ENCODE peak calls at places on chromosome 22, in seven cellular contexts. One of them, this sample, is unnamed.

GRCh38 chr22:35066768-35067167 is 810 bp downstream of the ISX start:
- DNase-seq in HFF-Myc: no peak
- DNase-seq in fibroblast of pulmonary artery: no peak
- DNase-seq in astrocyte of the cerebellum: no peak
- DNase-seq in lower leg skin: peak
- DNase-seq in cardiac fibroblast: no peak
- DNase-seq in psoas muscle: no peak
- DNase-seq in this sample: no peak

GRCh38 chr22:19880786-19881569 is 26.3 kb upstream of the GNB1L start:
- DNase-seq in lower leg skin: peak
- DNase-seq in astrocyte of the cerebellum: peak
- DNase-seq in fibroblast of pulmonary artery: peak
- DNase-seq in psoas muscle: peak
- DNase-seq in HFF-Myc: peak
- DNase-seq in cardiac fibroblast: peak
- DNase-seq in this sample: peak

GRCh38 chr22:48784701-48785503 is 1042.8 kb downstream of the BRD1 start:
- DNase-seq in HFF-Myc: no peak
- DNase-seq in psoas muscle: no peak
- DNase-seq in astrocyte of the cerebellum: no peak
- DNase-seq in fibroblast of pulmonary artery: no peak
- DNase-seq in cardiac fibroblast: no peak
- DNase-seq in lower leg skin: peak
- DNase-seq in this sample: no peak

GRCh38 chr22:50025993-50026392 is 13.4 kb upstream of the IL17REL start:
- DNase-seq in HFF-Myc: no peak
- DNase-seq in fibroblast of pulmonary artery: no peak
- DNase-seq in astrocyte of the cerebellum: no peak
- DNase-seq in lower leg skin: peak
- DNase-seq in cardiac fibroblast: no peak
- DNase-seq in psoas muscle: no peak
- DNase-seq in this sample: no peak

GRCh38 chr22:34812631-34813030 is 253.3 kb upstream of the ISX start:
- DNase-seq in HFF-Myc: no peak
- DNase-seq in astrocyte of the cerebellum: no peak
- DNase-seq in fibroblast of pulmonary artery: no peak
- DNase-seq in lower leg skin: no peak
- DNase-seq in psoas muscle: no peak
- DNase-seq in cardiac fibroblast: no peak
- DNase-seq in this sample: no peak

GRCh38 chr22:49827853-49828598 is at the start of gene BRD1:
- DNase-seq in cardiac fibroblast: peak
- DNase-seq in HFF-Myc: no peak
- DNase-seq in astrocyte of the cerebellum: no peak
- DNase-seq in psoas muscle: peak
- DNase-seq in fibroblast of pulmonary artery: peak
- DNase-seq in lower leg skin: no peak
- DNase-seq in this sample: no peak

GRCh38 chr22:43310311-43310710 is 32.9 kb downstream of the SCUBE1 start:
- DNase-seq in psoas muscle: no peak
- DNase-seq in HFF-Myc: no peak
- DNase-seq in astrocyte of the cerebellum: peak
- DNase-seq in fibroblast of pulmonary artery: no peak
- DNase-seq in lower leg skin: no peak
- DNase-seq in cardiac fibroblast: no peak
- DNase-seq in this sample: no peak

GRCh38 chr22:19936513-19936912 is 5.1 kb upstream of the COMT start:
- DNase-seq in fibroblast of pulmonary artery: no peak
- DNase-seq in cardiac fibroblast: no peak
- DNase-seq in HFF-Myc: no peak
- DNase-seq in astrocyte of the cerebellum: no peak
- DNase-seq in lower leg skin: no peak
- DNase-seq in psoas muscle: no peak
- DNase-seq in this sample: no peak

GRCh38 chr22:19178065-19178658 is 374 bp downstream of the SLC25A1 start:
- DNase-seq in psoas muscle: peak
- DNase-seq in fibroblast of pulmonary artery: no peak
- DNase-seq in cardiac fibroblast: peak
- DNase-seq in lower leg skin: no peak
- DNase-seq in astrocyte of the cerebellum: no peak
- DNase-seq in HFF-Myc: no peak
- DNase-seq in this sample: no peak

GRCh38 chr22:27476729-27477128 is 324.8 kb downstream of the MN1 start:
- DNase-seq in astrocyte of the cerebellum: no peak
- DNase-seq in fibroblast of pulmonary artery: peak
- DNase-seq in psoas muscle: no peak
- DNase-seq in HFF-Myc: no peak
- DNase-seq in cardiac fibroblast: peak
- DNase-seq in lower leg skin: no peak
- DNase-seq in this sample: no peak

GRCh38 chr22:45212306-45212709 is 28.4 kb downstream of the KIAA0930 start:
- DNase-seq in HFF-Myc: peak
- DNase-seq in cardiac fibroblast: peak
- DNase-seq in psoas muscle: peak
- DNase-seq in astrocyte of the cerebellum: peak
- DNase-seq in fibroblast of pulmonary artery: peak
- DNase-seq in lower leg skin: peak
- DNase-seq in this sample: peak
- H3K4me3 ChIP-seq in HFF-Myc: peak
- H3K4me3 ChIP-seq in cardiac fibroblast: peak
- H3K4me3 ChIP-seq in psoas muscle: peak
- H3K4me3 ChIP-seq in astrocyte of the cerebellum: peak
- H3K4me3 ChIP-seq in fibroblast of pulmonary artery: peak
- H3K4me3 ChIP-seq in lower leg skin: no peak
- H3K4me3 ChIP-seq in this sample: peak

GRCh38 chr22:38869663-38870062 is 2.4 kb downstream of the CBX6 start:
- DNase-seq in lower leg skin: peak
- DNase-seq in HFF-Myc: no peak
- DNase-seq in astrocyte of the cerebellum: no peak
- DNase-seq in cardiac fibroblast: no peak
- DNase-seq in fibroblast of pulmonary artery: no peak
- DNase-seq in psoas muscle: no peak
- DNase-seq in this sample: no peak

GRCh38 chr22:38870791-38871359 is 1.1 kb downstream of the CBX6 start:
- DNase-seq in cardiac fibroblast: no peak
- DNase-seq in psoas muscle: no peak
- DNase-seq in HFF-Myc: no peak
- DNase-seq in lower leg skin: peak
- DNase-seq in astrocyte of the cerebellum: no peak
- DNase-seq in fibroblast of pulmonary artery: no peak
- DNase-seq in this sample: no peak

GRCh38 chr22:38868886-38869381 is 3.1 kb downstream of the CBX6 start:
- DNase-seq in fibroblast of pulmonary artery: peak
- DNase-seq in psoas muscle: peak
- DNase-seq in HFF-Myc: no peak
- DNase-seq in lower leg skin: peak
- DNase-seq in cardiac fibroblast: peak
- DNase-seq in astrocyte of the cerebellum: no peak
- DNase-seq in this sample: no peak

GRCh38 chr22:38871360-38872171 is 450 bp downstream of the CBX6 start:
- DNase-seq in astrocyte of the cerebellum: no peak
- DNase-seq in lower leg skin: peak
- DNase-seq in cardiac fibroblast: no peak
- DNase-seq in psoas muscle: no peak
- DNase-seq in fibroblast of pulmonary artery: no peak
- DNase-seq in HFF-Myc: no peak
- DNase-seq in this sample: no peak

DNA sequence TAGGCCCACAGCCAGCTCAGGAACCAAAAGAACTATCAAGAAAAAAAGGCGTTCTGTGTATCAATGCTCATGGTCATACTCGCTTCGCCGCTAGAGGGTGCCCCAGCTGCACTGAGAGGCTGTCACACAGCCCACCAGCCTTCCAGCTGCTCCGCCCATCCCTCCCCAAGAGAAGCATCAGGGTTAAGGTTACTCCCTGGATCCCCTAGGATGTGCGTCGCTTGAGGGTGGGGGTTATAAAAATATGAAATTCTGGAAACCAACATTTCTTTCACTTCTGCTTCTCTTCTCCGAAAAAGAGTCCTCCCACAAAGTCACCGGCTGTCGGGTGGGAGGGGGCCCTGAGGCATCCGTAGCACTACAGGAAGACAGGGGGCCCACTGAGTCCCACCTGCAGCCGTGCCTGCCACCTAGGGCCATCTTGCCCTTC is 1.7 kb downstream of the CBX6 start:
- DNase-seq in fibroblast of pulmonary artery: peak
- DNase-seq in psoas muscle: peak
- DNase-seq in lower leg skin: peak
- DNase-seq in cardiac fibroblast: peak
- DNase-seq in astrocyte of the cerebellum: peak
- DNase-seq in HFF-Myc: peak
- DNase-seq in this sample: peak
- H3K4me3 ChIP-seq in fibroblast of pulmonary artery: peak
- H3K4me3 ChIP-seq in psoas muscle: peak
- H3K4me3 ChIP-seq in lower leg skin: no peak
- H3K4me3 ChIP-seq in cardiac fibroblast: peak
- H3K4me3 ChIP-seq in astrocyte of the cerebellum: peak
- H3K4me3 ChIP-seq in HFF-Myc: peak
- H3K4me3 ChIP-seq in this sample: peak

DNA sequence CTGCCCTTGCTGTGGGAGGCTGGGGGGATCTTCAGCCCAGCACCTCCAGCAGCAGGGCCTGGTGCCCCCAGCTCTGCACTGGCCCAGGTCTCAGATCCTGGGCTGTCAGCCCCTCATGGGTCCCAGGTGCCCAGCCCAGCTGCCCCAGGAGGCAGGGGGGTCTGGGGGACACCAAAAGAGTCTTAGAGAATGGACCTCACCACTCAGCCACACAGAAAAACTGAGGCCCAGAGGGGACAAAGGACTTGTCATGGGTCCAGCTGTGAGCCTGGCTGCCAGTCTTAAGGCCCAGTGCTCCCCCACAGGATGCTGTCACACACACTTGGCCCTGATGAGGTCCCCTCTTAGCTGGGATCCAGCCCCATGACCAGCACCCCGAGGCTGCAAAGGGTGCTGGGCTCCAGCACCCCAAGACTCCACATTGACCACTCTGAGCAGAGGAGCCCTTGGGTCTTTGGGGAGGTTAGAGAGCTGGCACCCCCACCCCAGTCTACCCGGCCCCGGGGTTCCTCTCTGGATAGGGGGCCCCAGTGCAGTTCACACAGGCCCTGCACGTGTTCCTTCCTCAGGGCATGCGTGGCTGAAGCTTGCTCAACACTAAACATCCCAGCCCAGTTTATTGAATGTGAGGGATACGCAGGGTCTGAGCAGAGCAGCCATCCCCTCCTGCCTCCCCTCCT is 54.4 kb downstream of the IGLL5 start:
- DNase-seq in fibroblast of pulmonary artery: no peak
- DNase-seq in lower leg skin: peak
- DNase-seq in HFF-Myc: no peak
- DNase-seq in astrocyte of the cerebellum: no peak
- DNase-seq in cardiac fibroblast: no peak
- DNase-seq in psoas muscle: no peak
- DNase-seq in this sample: no peak
- H3K4me3 ChIP-seq in fibroblast of pulmonary artery: no peak
- H3K4me3 ChIP-seq in lower leg skin: no peak
- H3K4me3 ChIP-seq in HFF-Myc: no peak
- H3K4me3 ChIP-seq in astrocyte of the cerebellum: no peak
- H3K4me3 ChIP-seq in cardiac fibroblast: no peak
- H3K4me3 ChIP-seq in psoas muscle: no peak
- H3K4me3 ChIP-seq in this sample: no peak

DNA sequence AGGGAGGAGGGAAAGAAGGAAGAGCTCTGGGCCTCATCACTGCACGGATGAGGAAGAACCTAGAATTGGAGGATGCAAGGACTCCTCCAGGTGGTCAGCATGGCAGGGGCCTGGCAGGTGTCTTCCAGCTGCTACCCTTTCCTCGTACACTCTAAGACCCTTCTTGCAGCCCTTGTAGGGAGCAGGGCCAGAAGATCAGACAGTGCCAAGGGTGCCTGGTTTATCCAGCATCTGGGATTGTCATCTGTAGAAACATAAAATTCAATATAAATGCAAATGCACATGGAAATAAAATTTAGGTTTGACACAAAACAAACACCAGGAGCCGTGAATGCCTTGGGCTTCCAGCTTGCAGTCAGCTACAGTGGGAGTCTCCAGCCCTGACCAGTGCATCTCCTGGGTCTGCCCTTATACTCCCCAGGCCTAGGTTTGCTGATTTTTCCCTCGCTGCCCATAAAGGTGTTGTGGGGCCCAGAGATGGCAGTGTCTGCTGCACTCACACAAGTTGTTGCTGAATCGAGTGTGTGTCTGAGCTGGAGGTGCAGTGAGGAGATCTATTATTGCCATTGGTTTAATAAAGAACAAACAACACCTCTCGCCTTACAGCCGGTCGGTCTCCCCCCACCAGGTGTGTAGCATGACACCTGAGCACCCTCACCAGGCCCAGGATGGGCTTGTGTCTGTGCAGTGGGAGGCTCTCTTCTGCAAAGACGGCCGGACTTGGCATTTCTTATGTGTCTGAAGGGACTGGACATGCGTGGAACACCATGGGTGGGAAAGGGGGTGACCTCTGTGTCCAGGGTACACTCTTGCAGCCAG is 87.1 kb downstream of the BCR start:
- DNase-seq in HFF-Myc: no peak
- DNase-seq in psoas muscle: no peak
- DNase-seq in cardiac fibroblast: no peak
- DNase-seq in fibroblast of pulmonary artery: no peak
- DNase-seq in lower leg skin: no peak
- DNase-seq in astrocyte of the cerebellum: no peak
- DNase-seq in this sample: no peak
- H3K4me3 ChIP-seq in HFF-Myc: no peak
- H3K4me3 ChIP-seq in psoas muscle: no peak
- H3K4me3 ChIP-seq in cardiac fibroblast: no peak
- H3K4me3 ChIP-seq in fibroblast of pulmonary artery: no peak
- H3K4me3 ChIP-seq in lower leg skin: no peak
- H3K4me3 ChIP-seq in astrocyte of the cerebellum: no peak
- H3K4me3 ChIP-seq in this sample: no peak

DNA sequence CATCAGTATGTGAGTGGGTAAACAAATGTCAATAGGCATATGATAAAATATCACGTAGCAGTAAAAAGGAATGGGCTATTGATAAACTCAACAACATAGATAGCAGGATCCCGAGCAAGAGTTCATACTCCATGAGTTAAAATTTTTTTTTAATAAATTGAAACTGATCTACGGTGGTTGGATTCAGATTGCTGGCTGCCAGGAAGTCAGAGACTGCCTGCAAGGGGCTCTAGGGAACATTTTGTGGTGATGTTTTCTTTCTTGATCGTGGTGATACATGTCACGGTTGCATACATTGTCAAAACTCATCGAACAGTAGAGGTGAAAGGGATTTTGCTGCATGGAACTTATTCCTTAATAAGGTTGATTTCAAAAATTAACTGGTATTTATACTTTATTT is 62.6 kb upstream of the WNT7B start:
- DNase-seq in fibroblast of pulmonary artery: no peak
- DNase-seq in lower leg skin: no peak
- DNase-seq in astrocyte of the cerebellum: no peak
- DNase-seq in HFF-Myc: no peak
- DNase-seq in psoas muscle: no peak
- DNase-seq in cardiac fibroblast: no peak
- DNase-seq in this sample: no peak
- H3K4me3 ChIP-seq in fibroblast of pulmonary artery: no peak
- H3K4me3 ChIP-seq in lower leg skin: no peak
- H3K4me3 ChIP-seq in astrocyte of the cerebellum: no peak
- H3K4me3 ChIP-seq in HFF-Myc: no peak
- H3K4me3 ChIP-seq in psoas muscle: no peak
- H3K4me3 ChIP-seq in cardiac fibroblast: no peak
- H3K4me3 ChIP-seq in this sample: no peak

This sample was measured in skeletal muscle cell.